ENCODE peak calls at places on chromosomes 2 and 18, in five cellular contexts. M, L, P, O and R are unnamed samples.

GRCh38 chr2:68807821-68808266 is 63.4 kb downstream of the BMP10 start:
- DNase-seq in L (peak), M (no peak), P (no peak), O (peak), R (no peak)

GRCh38 chr18:8367217-8367988 is 241.8 kb upstream of the RAB12 start:
- DNase-seq in M (peak), P (no peak), O (peak), L (no peak), R (peak)

GRCh38 chr18:22399949-22400348 is 17.8 kb downstream of the CTAGE1 start:
- DNase-seq in M (no peak), L (peak), P (no peak), O (no peak), R (peak)

GRCh38 chr2:207765960-207766582 is 3.6 kb downstream of the FZD5 start:
- DNase-seq in O (no peak), M (no peak), P (no peak), L (no peak), R (no peak)

GRCh38 chr2:23029111-23029510 is 355.9 kb upstream of the KLHL29 start:
- DNase-seq in O (no peak), P (no peak), L (no peak), M (no peak), R (no peak)

GRCh38 chr2:133109772-133110171 is 439.8 kb upstream of the LYPD1 start:
- DNase-seq in M (no peak), L (peak), P (no peak), O (no peak), R (peak)

GRCh38 chr18:808086-808485 is 4.0 kb downstream of the YES1 start:
- DNase-seq in O (no peak), P (peak), M (no peak), L (peak), R (peak)

GRCh38 chr2:161990741-161991140 is 83.3 kb downstream of the DPP4 start:
- DNase-seq in O (no peak), P (peak), L (peak), M (no peak), R (peak)

GRCh38 chr2:238925281-238925680 is 77.4 kb downstream of the TWIST2 start:
- DNase-seq in L (no peak), O (no peak), P (no peak), M (no peak), R (no peak)

GRCh38 chr2:15957881-15958713 is 17.7 kb downstream of the MYCN start:
- DNase-seq in P (no peak), M (no peak), L (no peak), O (no peak), R (no peak)

GRCh38 chr18:35936951-35937350 is 35.5 kb upstream of the RMP24 start:
- DNase-seq in P (no peak), L (no peak), M (no peak), O (no peak), R (no peak)

GRCh38 chr18:35938158-35938557 is 34.3 kb upstream of the RMP24 start:
- DNase-seq in L (peak), O (no peak), P (no peak), M (no peak), R (peak)

GRCh38 chr18:35941299-35941698 is 31.2 kb upstream of the RMP24 start:
- DNase-seq in P (no peak), M (no peak), L (no peak), O (no peak), R (no peak)

GRCh38 chr18:35938562-35938961 is 33.9 kb upstream of the RMP24 start:
- DNase-seq in P (no peak), L (no peak), M (no peak), O (no peak), R (no peak)

GRCh38 chr18:35939166-35939565 is 33.3 kb upstream of the RMP24 start:
- DNase-seq in M (no peak), L (no peak), O (no peak), P (no peak), R (peak)
- TF ChIP-seq CTCF in M (peak), L (no peak), O (no peak), P (peak), R (no peak)

GRCh38 chr2:224354631-224355211 is 47.2 kb downstream of the FAM124B start:
- DNase-seq in M (no peak), P (no peak), O (no peak), L (no peak), R (no peak)

GRCh38 chr2:224359569-224359968 is 42.3 kb downstream of the FAM124B start:
- DNase-seq in O (no peak), P (no peak), M (peak), L (no peak), R (no peak)

GRCh38 chr2:224360801-224361251 is 41.1 kb downstream of the FAM124B start:
- DNase-seq in M (no peak), L (no peak), O (no peak), P (no peak), R (no peak)

GRCh38 chr2:224362094-224362493 is 39.8 kb downstream of the FAM124B start:
- DNase-seq in O (no peak), M (no peak), P (no peak), L (no peak), R (no peak)

GRCh38 chr2:224357098-224357901 is 44.6 kb downstream of the FAM124B start:
- DNase-seq in P (peak), L (peak), O (peak), M (peak), R (peak)
- TF ChIP-seq CTCF in P (peak), L (peak), O (peak), M (peak), R (peak)

GRCh38 chr18:58805482-58806187 is 59.0 kb upstream of the ZNF532 start:
- DNase-seq in P (no peak), L (no peak), M (peak), O (no peak), R (no peak)

GRCh38 chr18:58802959-58803358 is 61.7 kb upstream of the ZNF532 start:
- DNase-seq in M (no peak), L (no peak), P (no peak), O (no peak), R (no peak)

GRCh38 chr18:58806826-58807714 is 57.6 kb upstream of the ZNF532 start:
- DNase-seq in O (no peak), L (no peak), P (no peak), M (no peak), R (no peak)

GRCh38 chr18:58800582-58800981 is 64.1 kb upstream of the ZNF532 start:
- DNase-seq in P (no peak), O (no peak), M (no peak), L (no peak), R (no peak)

GRCh38 chr18:58803978-58804377 is 60.7 kb upstream of the ZNF532 start:
- DNase-seq in P (no peak), O (no peak), M (no peak), L (no peak), R (no peak)
- TF ChIP-seq CTCF in P (no peak), O (no peak), M (no peak), L (no peak), R (no peak)

GRCh38 chr2:139478191-139478914 is 698.2 kb upstream of the NXPH2 start:
- DNase-seq in L (no peak), P (no peak), M (no peak), O (peak), R (no peak)
- TF ChIP-seq CTCF in L (no peak), P (no peak), M (no peak), O (no peak), R (no peak)